ENCODE peak calls at places on chromosomes 2 and 18, in six cellular contexts. S is IMR-90, N is neuronal stem cell, F is H1, X is mesendoderm, A is trophoblast cell. I is an unnamed sample.

GRCh38 chr2:145789636-145790035 is 1269.7 kb upstream of the ZEB2 start:
- DNase-seq in F (no peak), N (no peak), S (peak; percentile 26), A (no peak), X (no peak), I (no peak)

GRCh38 chr2:217732995-217733394 is 269.8 kb downstream of the TNS1 start:
- DNase-seq in A (no peak), N (no peak), X (no peak), S (peak; percentile 61), F (no peak), I (peak; percentile 38)

GRCh38 chr2:216066255-216066654 is 15.4 kb downstream of the PECR start:
- DNase-seq in S (peak; percentile 84), N (no peak), F (no peak), A (no peak), X (no peak), I (peak; percentile 27)

GRCh38 chr2:9844036-9844483 is 786 bp downstream of the TAF1B start:
- DNase-seq in S (peak; percentile 31), N (no peak), A (peak; percentile 65), F (no peak), X (peak; percentile 47), I (no peak)

GRCh38 chr2:223197046-223197445 is 145.1 kb downstream of the KCNE4 start:
- DNase-seq in X (no peak), A (peak; percentile 50), N (no peak), F (no peak), S (no peak), I (peak; percentile 29)

GRCh38 chr2:173555833-173556232 is 201.2 kb downstream of the CDCA7 start:
- DNase-seq in F (no peak), A (no peak), X (no peak), S (no peak), N (no peak), I (no peak)

GRCh38 chr2:34401186-34401585 is 802.1 kb upstream of the FAM98A start:
- DNase-seq in S (no peak), X (no peak), N (no peak), A (no peak), F (no peak), I (no peak)

GRCh38 chr2:143725425-143725824 is 596.2 kb downstream of the ARHGAP15 start:
- DNase-seq in F (no peak), N (no peak), X (no peak), S (no peak), A (no peak), I (no peak)

DNA sequence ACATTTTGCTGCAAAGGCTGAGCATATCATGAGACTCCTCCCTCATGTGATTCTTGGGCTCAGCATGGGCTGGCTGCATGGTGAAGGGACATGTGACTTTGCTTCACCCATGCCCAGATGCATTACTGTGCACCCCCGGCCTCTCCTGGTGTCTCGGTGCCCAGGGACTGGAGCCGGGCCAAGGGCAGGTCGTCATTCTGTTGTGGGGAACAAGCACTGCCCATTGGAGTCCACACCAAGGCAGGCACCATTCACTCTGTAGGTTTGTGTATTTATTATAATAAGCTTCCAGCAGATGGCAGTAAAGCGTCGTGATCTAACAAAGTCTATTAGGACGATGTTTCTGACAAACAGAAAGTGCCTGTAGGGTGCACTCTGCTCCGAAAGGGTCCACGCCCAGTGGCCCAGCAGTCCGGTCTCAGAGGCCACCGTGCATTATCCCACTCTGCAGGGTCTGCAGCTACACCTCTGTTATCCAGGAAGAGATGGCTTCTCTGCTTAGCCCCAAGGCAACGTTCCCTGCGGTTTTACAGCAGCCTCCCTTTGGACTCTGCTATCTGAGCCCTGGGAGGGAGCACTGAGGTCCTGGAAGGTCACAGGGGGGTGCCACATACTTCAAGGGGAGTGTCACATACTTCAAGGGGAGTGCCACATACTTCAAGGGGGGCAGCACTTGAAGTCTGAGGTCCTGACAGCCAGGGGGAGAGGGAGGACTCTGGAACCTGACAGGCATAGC is 219.6 kb downstream of the TSN start:
- DNase-seq in F (peak; percentile 67), A (peak; percentile 91), S (peak; percentile 71), X (peak; percentile 96), N (peak; percentile 79), I (peak; percentile 73)
- H3K4me3 ChIP-seq in F (no peak overlapping the region), A (no peak overlapping the region), S (peak overlapping the region; percentile 22), X (no peak overlapping the region), N (no peak overlapping the region), I (peak overlapping the region; percentile 75)

GRCh38 chr2:167924556-167924955 is 322.8 kb downstream of the STK39 start:
- DNase-seq in A (peak; percentile 64), S (no peak), F (no peak), N (no peak), X (no peak), I (no peak)
- H3K18ac ChIP-seq in A (no peak overlapping the region), S (no peak overlapping the region), F (no peak overlapping the region), N (no peak overlapping the region), X (no peak overlapping the region), I (no peak overlapping the region)

GRCh38 chr18:36073676-36074075 is 6.3 kb upstream of the RPRD1A start:
- DNase-seq in X (no peak), F (no peak), S (peak; percentile 11), A (no peak), N (no peak), I (peak; percentile 54)

GRCh38 chr18:36075862-36076587 is 8.7 kb upstream of the RPRD1A start:
- DNase-seq in X (peak; percentile 23), A (peak; percentile 96), F (no peak), S (peak; percentile 89), N (no peak), I (peak; percentile 99)

GRCh38 chr18:36078751-36079529 is 11.6 kb upstream of the RPRD1A start:
- DNase-seq in A (peak; percentile 40), S (peak; percentile 71), F (no peak), N (no peak), X (no peak), I (peak; percentile 92)

DNA sequence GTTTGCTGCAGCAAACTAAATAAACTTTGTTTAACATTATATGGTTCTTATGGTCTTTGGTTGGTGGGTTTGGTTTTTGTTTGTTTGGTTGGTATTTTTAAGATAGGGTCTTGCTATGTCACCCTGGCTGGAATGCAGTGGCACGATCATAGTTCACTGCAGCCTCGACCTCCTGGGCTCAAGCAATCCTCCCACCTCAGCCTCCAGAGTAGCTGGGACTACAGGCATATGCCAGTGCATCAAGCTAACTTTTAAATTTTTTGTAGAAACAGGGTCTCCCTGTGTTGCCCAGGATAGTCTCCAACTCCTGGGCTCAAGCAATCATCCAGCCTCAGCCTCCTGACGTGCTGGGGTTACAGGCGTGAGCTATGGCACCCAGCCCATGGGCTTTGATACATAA is 7.1 kb upstream of the RPRD1A start:
- DNase-seq in X (no peak), F (no peak), N (no peak), S (no peak), A (no peak), I (no peak)
- H2AK5ac ChIP-seq in X (no peak overlapping the region), F (no peak overlapping the region), N (no peak overlapping the region), S (no peak overlapping the region), A (no peak overlapping the region), I (no peak overlapping the region)

GRCh38 chr2:59339121-59339836 is 1098.2 kb upstream of the FANCL start:
- DNase-seq in S (no peak), N (no peak), X (no peak), A (no peak), F (no peak), I (no peak)
- H3K4me3 ChIP-seq in S (no peak overlapping the region), N (no peak overlapping the region), X (no peak overlapping the region), A (no peak overlapping the region), F (no peak overlapping the region), I (no peak overlapping the region)

GRCh38 chr2:181457121-181457740 is at the start of gene ITGA4:
- DNase-seq in X (peak; percentile 77), F (peak; percentile 90), N (peak; percentile 68), A (peak; percentile 42), S (peak; percentile 65), I (peak; percentile 76)
- H3K18ac ChIP-seq in X (no peak within 1 kb of the TSS), F (peak within 1 kb of the TSS; percentile 41), N (peak within 1 kb of the TSS; percentile 96), A (no peak within 1 kb of the TSS), S (no peak within 1 kb of the TSS), I (peak within 1 kb of the TSS; percentile 86)

DNA sequence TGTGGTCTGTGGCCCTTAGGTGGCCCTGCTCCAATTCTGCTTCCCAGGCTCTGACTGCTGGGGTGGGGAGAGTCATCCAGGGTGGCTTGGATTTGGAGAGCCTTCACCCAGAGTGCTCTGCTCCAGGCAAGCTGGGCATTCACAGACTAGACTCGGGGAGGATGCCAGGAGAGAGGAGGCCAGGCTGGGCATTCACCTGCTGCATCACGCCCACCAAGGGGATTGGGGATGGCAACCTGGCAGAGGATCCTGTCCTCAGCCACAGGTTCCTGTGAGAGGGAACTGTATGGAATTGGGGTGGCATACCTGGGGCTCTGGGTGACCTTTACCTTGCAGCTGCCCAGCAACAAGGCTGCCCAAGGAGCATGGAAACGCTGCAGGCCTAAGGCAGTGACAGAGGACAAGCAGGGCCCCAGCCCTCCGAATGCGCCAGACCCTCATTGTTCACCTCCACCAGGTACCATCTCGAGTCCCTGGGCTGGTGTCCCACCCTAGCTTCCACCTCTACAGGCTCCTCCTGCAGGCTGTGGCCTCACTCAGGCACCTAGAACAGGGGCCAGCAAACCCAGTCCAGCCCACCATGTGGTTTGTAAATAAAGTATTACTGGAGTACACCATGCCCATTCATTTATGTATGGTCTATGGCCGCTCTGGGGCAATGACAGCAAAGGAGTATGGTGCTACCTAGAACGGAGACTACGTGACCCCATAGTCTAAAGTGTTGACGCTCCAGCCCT is 255.3 kb upstream of the RAB6C start:
- DNase-seq in N (no peak), F (no peak), X (no peak), S (no peak), A (no peak), I (no peak)
- H2AK5ac ChIP-seq in N (peak overlapping the region; percentile 58), F (no peak overlapping the region), X (no peak overlapping the region), S (no peak overlapping the region), A (no peak overlapping the region), I (no peak overlapping the region)

DNA sequence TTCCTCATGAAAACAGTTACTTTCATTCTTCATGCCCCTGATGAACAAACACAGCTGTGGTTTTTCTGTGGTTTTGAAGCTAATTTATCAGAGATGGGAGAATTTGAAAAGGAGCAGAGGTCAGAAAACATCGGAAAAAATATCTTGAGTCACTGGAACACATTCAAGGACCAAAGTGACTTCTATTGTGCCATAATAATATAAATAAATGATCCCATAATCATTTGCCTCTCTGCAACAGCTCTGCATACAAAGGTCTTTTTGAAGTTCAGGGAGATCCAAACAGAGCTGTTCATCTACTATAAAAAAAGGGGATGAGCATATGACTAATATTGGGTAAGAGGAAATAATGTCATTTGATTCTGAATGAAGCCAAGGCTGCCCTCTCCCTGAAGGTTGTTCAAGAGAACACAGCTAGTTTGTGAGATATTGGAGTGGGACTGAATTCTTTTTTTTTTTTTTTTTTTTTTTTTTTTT is 201.3 kb upstream of the GALNT5 start:
- DNase-seq in X (no peak), S (peak; percentile 75), A (no peak), N (no peak), F (no peak), I (peak; percentile 88)
- H3K4me3 ChIP-seq in X (no peak overlapping the region), S (no peak overlapping the region), A (no peak overlapping the region), N (no peak overlapping the region), F (no peak overlapping the region), I (no peak overlapping the region)

GRCh38 chr18:12278765-12279682 is 24.9 kb downstream of the CIDEA start:
- DNase-seq in F (peak; percentile 78), A (peak; percentile 96), X (peak; percentile 98), S (peak; percentile 98), N (peak; percentile 61), I (peak; percentile 95)

GRCh38 chr18:12274793-12275192 is 20.6 kb downstream of the CIDEA start:
- DNase-seq in S (no peak), X (no peak), N (no peak), F (no peak), A (no peak), I (no peak)

GRCh38 chr18:12279781-12280531 is 25.8 kb downstream of the CIDEA start:
- DNase-seq in F (no peak), X (no peak), S (no peak), A (no peak), N (no peak), I (no peak)

GRCh38 chr18:12278153-12278764 is 24.1 kb downstream of the CIDEA start:
- DNase-seq in S (peak; percentile 13), X (peak; percentile 70), F (no peak), N (no peak), A (peak; percentile 27), I (no peak)

GRCh38 chr18:12276736-12277554 is 22.8 kb downstream of the CIDEA start:
- DNase-seq in A (no peak), F (no peak), S (peak; percentile 18), X (no peak), N (no peak), I (no peak)
- H3K18ac ChIP-seq in A (no peak overlapping the region), F (no peak overlapping the region), S (no peak overlapping the region), X (no peak overlapping the region), N (peak overlapping the region; percentile 48), I (peak overlapping the region; percentile 6)